ENCODE peak calls at places on chromosome 20, in ten cellular contexts. One of them, this sample, is unnamed.

GRCh38 chr20:21225215-21225947 is 77.8 kb upstream of the XRN2 start:
- DNase-seq in NB4: no peak
- DNase-seq in tibial nerve: no peak
- DNase-seq in Jurkat, Clone E6-1: no peak
- DNase-seq in foreskin fibroblast: peak
- DNase-seq in heart left ventricle: no peak
- DNase-seq in aorta: no peak
- DNase-seq in SJSA1: peak
- DNase-seq in breast epithelium: no peak
- DNase-seq in fibroblast of pulmonary artery: peak
- DNase-seq in this sample: peak

GRCh38 chr20:19401096-19401495 is 188.7 kb downstream of the SLC24A3 start:
- DNase-seq in NB4: no peak
- DNase-seq in tibial nerve: no peak
- DNase-seq in Jurkat, Clone E6-1: no peak
- DNase-seq in foreskin fibroblast: no peak
- DNase-seq in heart left ventricle: no peak
- DNase-seq in aorta: no peak
- DNase-seq in SJSA1: no peak
- DNase-seq in breast epithelium: no peak
- DNase-seq in fibroblast of pulmonary artery: no peak
- DNase-seq in this sample: no peak

GRCh38 chr20:21027569-21027968 is 78.6 kb downstream of the LINC00237 start:
- DNase-seq in NB4: peak
- DNase-seq in tibial nerve: no peak
- DNase-seq in Jurkat, Clone E6-1: peak
- DNase-seq in foreskin fibroblast: no peak
- DNase-seq in heart left ventricle: no peak
- DNase-seq in aorta: no peak
- DNase-seq in SJSA1: peak
- DNase-seq in breast epithelium: no peak
- DNase-seq in fibroblast of pulmonary artery: no peak
- DNase-seq in this sample: no peak

GRCh38 chr20:58433029-58433657 is 44.1 kb downstream of the VAPB start:
- DNase-seq in NB4: no peak
- DNase-seq in tibial nerve: no peak
- DNase-seq in Jurkat, Clone E6-1: peak
- DNase-seq in foreskin fibroblast: no peak
- DNase-seq in heart left ventricle: no peak
- DNase-seq in aorta: no peak
- DNase-seq in SJSA1: no peak
- DNase-seq in breast epithelium: no peak
- DNase-seq in fibroblast of pulmonary artery: no peak
- DNase-seq in this sample: no peak

GRCh38 chr20:19974621-19975435 is 42.3 kb upstream of the NAA20 start:
- DNase-seq in NB4: peak
- DNase-seq in tibial nerve: peak
- DNase-seq in Jurkat, Clone E6-1: no peak
- DNase-seq in foreskin fibroblast: peak
- DNase-seq in heart left ventricle: peak
- DNase-seq in aorta: peak
- DNase-seq in SJSA1: peak
- DNase-seq in breast epithelium: peak
- DNase-seq in fibroblast of pulmonary artery: peak
- DNase-seq in this sample: peak

GRCh38 chr20:62735331-62735821 is 26.7 kb downstream of the NTSR1 start:
- DNase-seq in NB4: peak
- DNase-seq in tibial nerve: no peak
- DNase-seq in Jurkat, Clone E6-1: no peak
- DNase-seq in foreskin fibroblast: peak
- DNase-seq in heart left ventricle: no peak
- DNase-seq in aorta: peak
- DNase-seq in SJSA1: no peak
- DNase-seq in breast epithelium: no peak
- DNase-seq in fibroblast of pulmonary artery: no peak
- DNase-seq in this sample: no peak

GRCh38 chr20:61623451-61623850 is 371.4 kb downstream of the CDH4 start:
- DNase-seq in NB4: no peak
- DNase-seq in tibial nerve: no peak
- DNase-seq in Jurkat, Clone E6-1: no peak
- DNase-seq in foreskin fibroblast: no peak
- DNase-seq in heart left ventricle: no peak
- DNase-seq in aorta: no peak
- DNase-seq in SJSA1: no peak
- DNase-seq in breast epithelium: no peak
- DNase-seq in fibroblast of pulmonary artery: no peak
- DNase-seq in this sample: no peak

GRCh38 chr20:54054516-54054915 is 15.9 kb downstream of the BCAS1 start:
- DNase-seq in NB4: no peak
- DNase-seq in tibial nerve: no peak
- DNase-seq in Jurkat, Clone E6-1: no peak
- DNase-seq in foreskin fibroblast: no peak
- DNase-seq in heart left ventricle: no peak
- DNase-seq in aorta: no peak
- DNase-seq in SJSA1: no peak
- DNase-seq in breast epithelium: no peak
- DNase-seq in fibroblast of pulmonary artery: no peak
- DNase-seq in this sample: no peak

GRCh38 chr20:62413025-62413580 is 6.0 kb upstream of the CABLES2 start:
- DNase-seq in NB4: no peak
- DNase-seq in tibial nerve: no peak
- DNase-seq in Jurkat, Clone E6-1: no peak
- DNase-seq in foreskin fibroblast: no peak
- DNase-seq in heart left ventricle: no peak
- DNase-seq in aorta: no peak
- DNase-seq in SJSA1: no peak
- DNase-seq in breast epithelium: no peak
- DNase-seq in fibroblast of pulmonary artery: no peak
- DNase-seq in this sample: no peak

GRCh38 chr20:13644010-13644409 is 5.3 kb upstream of the TASP1 start:
- DNase-seq in NB4: no peak
- DNase-seq in tibial nerve: no peak
- DNase-seq in Jurkat, Clone E6-1: no peak
- DNase-seq in foreskin fibroblast: no peak
- DNase-seq in heart left ventricle: no peak
- DNase-seq in aorta: no peak
- DNase-seq in SJSA1: peak
- DNase-seq in breast epithelium: no peak
- DNase-seq in fibroblast of pulmonary artery: peak
- DNase-seq in this sample: peak

GRCh38 chr20:13029687-13030510 is 21.1 kb downstream of the SPTLC3 start:
- DNase-seq in NB4: peak
- DNase-seq in tibial nerve: peak
- DNase-seq in Jurkat, Clone E6-1: no peak
- DNase-seq in foreskin fibroblast: peak
- DNase-seq in heart left ventricle: no peak
- DNase-seq in aorta: no peak
- DNase-seq in SJSA1: peak
- DNase-seq in breast epithelium: peak
- DNase-seq in fibroblast of pulmonary artery: peak
- DNase-seq in this sample: peak

GRCh38 chr20:16922834-16923233 is 174.7 kb downstream of the OTOR start:
- DNase-seq in NB4: peak
- DNase-seq in tibial nerve: no peak
- DNase-seq in Jurkat, Clone E6-1: no peak
- DNase-seq in foreskin fibroblast: peak
- DNase-seq in heart left ventricle: no peak
- DNase-seq in aorta: no peak
- DNase-seq in SJSA1: peak
- DNase-seq in breast epithelium: no peak
- DNase-seq in fibroblast of pulmonary artery: peak
- DNase-seq in this sample: peak

GRCh38 chr20:59783020-59784010 is 150.1 kb downstream of the SYCP2 start:
- DNase-seq in NB4: peak
- DNase-seq in tibial nerve: peak
- DNase-seq in Jurkat, Clone E6-1: peak
- DNase-seq in foreskin fibroblast: peak
- DNase-seq in heart left ventricle: peak
- DNase-seq in aorta: no peak
- DNase-seq in SJSA1: peak
- DNase-seq in breast epithelium: no peak
- DNase-seq in fibroblast of pulmonary artery: peak
- DNase-seq in this sample: peak

GRCh38 chr20:14951105-14951504 is 613.7 kb upstream of the FLRT3 start:
- DNase-seq in NB4: no peak
- DNase-seq in tibial nerve: no peak
- DNase-seq in Jurkat, Clone E6-1: no peak
- DNase-seq in foreskin fibroblast: peak
- DNase-seq in heart left ventricle: no peak
- DNase-seq in aorta: no peak
- DNase-seq in SJSA1: no peak
- DNase-seq in breast epithelium: no peak
- DNase-seq in fibroblast of pulmonary artery: no peak
- DNase-seq in this sample: peak

GRCh38 chr20:36988494-36988966 is 37.0 kb upstream of the SAMHD1 start:
- DNase-seq in NB4: no peak
- DNase-seq in tibial nerve: no peak
- DNase-seq in Jurkat, Clone E6-1: no peak
- DNase-seq in foreskin fibroblast: peak
- DNase-seq in heart left ventricle: no peak
- DNase-seq in aorta: no peak
- DNase-seq in SJSA1: peak
- DNase-seq in breast epithelium: no peak
- DNase-seq in fibroblast of pulmonary artery: peak
- DNase-seq in this sample: peak

GRCh38 chr20:32767418-32768198 is 5.4 kb downstream of the DNMT3B start:
- DNase-seq in NB4: no peak
- DNase-seq in tibial nerve: no peak
- DNase-seq in Jurkat, Clone E6-1: no peak
- DNase-seq in foreskin fibroblast: no peak
- DNase-seq in heart left ventricle: no peak
- DNase-seq in aorta: no peak
- DNase-seq in SJSA1: no peak
- DNase-seq in breast epithelium: no peak
- DNase-seq in fibroblast of pulmonary artery: no peak
- DNase-seq in this sample: no peak
- H3K4me3 ChIP-seq in NB4: no peak
- H3K4me3 ChIP-seq in tibial nerve: no peak
- H3K4me3 ChIP-seq in Jurkat, Clone E6-1: no peak
- H3K4me3 ChIP-seq in foreskin fibroblast: no peak
- H3K4me3 ChIP-seq in heart left ventricle: no peak
- H3K4me3 ChIP-seq in aorta: no peak
- H3K4me3 ChIP-seq in SJSA1: no peak
- H3K4me3 ChIP-seq in breast epithelium: no peak
- H3K4me3 ChIP-seq in fibroblast of pulmonary artery: no peak
- H3K4me3 ChIP-seq in this sample: no peak

DNA sequence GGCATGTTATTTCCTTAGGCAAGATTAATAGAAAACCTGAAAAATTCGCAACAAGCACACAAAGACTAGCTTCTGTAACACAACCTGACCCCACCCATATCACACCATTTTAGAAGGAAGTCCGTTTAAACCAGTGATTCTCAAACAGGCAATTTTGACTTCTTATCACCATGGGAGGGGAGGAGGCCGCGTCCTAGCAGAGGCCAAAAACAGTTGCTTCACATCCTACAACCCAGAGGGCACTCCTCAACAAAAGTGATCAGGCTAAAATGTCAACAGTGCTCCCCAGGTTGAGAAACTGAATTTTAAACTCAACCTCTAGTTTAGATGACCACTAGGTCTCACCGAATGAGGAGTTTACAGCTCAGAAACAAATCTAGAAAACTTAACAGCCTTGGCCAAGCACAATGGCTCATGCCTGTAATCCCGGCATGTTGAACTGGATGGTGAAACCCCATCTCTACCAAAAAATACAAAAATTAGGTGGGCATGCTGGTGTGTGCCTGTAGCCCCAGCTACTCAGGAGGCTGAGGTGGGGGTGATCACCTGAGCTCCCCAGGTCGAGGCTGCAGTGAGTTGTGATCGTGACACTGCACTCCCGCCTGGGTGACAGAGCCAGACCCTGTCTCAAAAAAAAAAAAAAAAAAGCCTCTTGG is 3.4 kb downstream of the SNX5 start:
- DNase-seq in NB4: peak
- DNase-seq in tibial nerve: no peak
- DNase-seq in Jurkat, Clone E6-1: no peak
- DNase-seq in foreskin fibroblast: peak
- DNase-seq in heart left ventricle: no peak
- DNase-seq in aorta: no peak
- DNase-seq in SJSA1: no peak
- DNase-seq in breast epithelium: no peak
- DNase-seq in fibroblast of pulmonary artery: peak
- DNase-seq in this sample: no peak
- H3K4me3 ChIP-seq in NB4: peak
- H3K4me3 ChIP-seq in tibial nerve: peak
- H3K4me3 ChIP-seq in Jurkat, Clone E6-1: no peak
- H3K4me3 ChIP-seq in foreskin fibroblast: peak
- H3K4me3 ChIP-seq in heart left ventricle: peak
- H3K4me3 ChIP-seq in aorta: no peak
- H3K4me3 ChIP-seq in SJSA1: no peak
- H3K4me3 ChIP-seq in breast epithelium: no peak
- H3K4me3 ChIP-seq in fibroblast of pulmonary artery: peak
- H3K4me3 ChIP-seq in this sample: peak

DNA sequence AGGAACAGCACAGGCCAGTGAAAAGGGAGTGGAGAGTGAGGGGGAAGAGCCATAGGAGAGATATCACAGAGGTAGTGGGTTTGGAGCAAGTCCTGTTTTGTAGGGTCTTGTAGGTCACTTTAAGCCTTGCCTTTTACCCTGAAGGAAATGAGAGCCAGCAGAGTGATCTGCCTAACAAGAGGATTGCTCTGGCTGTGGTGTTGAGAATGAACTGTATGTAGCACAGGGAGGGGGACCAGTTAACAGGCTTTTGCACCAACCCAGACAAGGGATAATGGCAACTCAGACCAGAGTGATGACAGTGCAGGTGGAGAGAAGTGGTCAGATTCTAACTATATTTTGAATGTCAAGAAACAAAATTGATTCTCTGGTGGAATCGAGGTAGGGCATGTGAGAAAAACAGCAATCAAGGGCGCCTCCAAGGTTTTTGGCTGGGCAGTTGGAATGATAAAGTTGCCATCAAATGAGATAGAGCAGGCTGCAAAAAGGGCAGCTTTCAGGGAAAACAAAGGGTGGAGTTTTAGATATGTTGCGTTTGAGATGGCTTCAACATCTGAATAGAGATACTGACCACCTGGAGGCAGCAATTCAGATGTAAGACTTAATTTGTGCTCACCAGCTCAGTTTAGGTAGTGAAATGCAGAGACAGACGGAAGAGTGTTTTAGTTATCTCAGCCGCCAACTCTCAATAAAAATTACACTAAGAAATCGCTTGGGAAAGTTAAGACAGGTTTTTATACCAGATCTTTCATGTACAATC is 134.4 kb upstream of the BTBD3 start:
- DNase-seq in NB4: no peak
- DNase-seq in tibial nerve: no peak
- DNase-seq in Jurkat, Clone E6-1: no peak
- DNase-seq in foreskin fibroblast: no peak
- DNase-seq in heart left ventricle: no peak
- DNase-seq in aorta: no peak
- DNase-seq in SJSA1: no peak
- DNase-seq in breast epithelium: no peak
- DNase-seq in fibroblast of pulmonary artery: no peak
- DNase-seq in this sample: no peak
- H3K4me3 ChIP-seq in NB4: no peak
- H3K4me3 ChIP-seq in tibial nerve: no peak
- H3K4me3 ChIP-seq in Jurkat, Clone E6-1: no peak
- H3K4me3 ChIP-seq in foreskin fibroblast: no peak
- H3K4me3 ChIP-seq in heart left ventricle: no peak
- H3K4me3 ChIP-seq in aorta: no peak
- H3K4me3 ChIP-seq in SJSA1: no peak
- H3K4me3 ChIP-seq in breast epithelium: no peak
- H3K4me3 ChIP-seq in fibroblast of pulmonary artery: no peak
- H3K4me3 ChIP-seq in this sample: no peak

GRCh38 chr20:41048475-41049242 is 20.0 kb downstream of the TOP1 start:
- DNase-seq in NB4: peak
- DNase-seq in tibial nerve: no peak
- DNase-seq in Jurkat, Clone E6-1: peak
- DNase-seq in foreskin fibroblast: no peak
- DNase-seq in heart left ventricle: no peak
- DNase-seq in aorta: no peak
- DNase-seq in SJSA1: no peak
- DNase-seq in breast epithelium: no peak
- DNase-seq in fibroblast of pulmonary artery: no peak
- DNase-seq in this sample: no peak
- H3K4me3 ChIP-seq in NB4: no peak
- H3K4me3 ChIP-seq in tibial nerve: peak
- H3K4me3 ChIP-seq in Jurkat, Clone E6-1: no peak
- H3K4me3 ChIP-seq in foreskin fibroblast: peak
- H3K4me3 ChIP-seq in heart left ventricle: peak
- H3K4me3 ChIP-seq in aorta: peak
- H3K4me3 ChIP-seq in SJSA1: no peak
- H3K4me3 ChIP-seq in breast epithelium: peak
- H3K4me3 ChIP-seq in fibroblast of pulmonary artery: peak
- H3K4me3 ChIP-seq in this sample: peak

This sample was measured in fibroblast of mammary gland.